ENCODE peak calls at places on chromosomes 1 and 21, in four cellular contexts. Z is GM12878, R is HepG2, O is K562. J is an unnamed sample.

GRCh38 chr1:201895913-201896807 is 7.5 kb downstream of the SHISA4 start:
- DNase-seq in Z (peak), R (peak), O (peak), J (peak)

GRCh38 chr1:16172964-16173446 is 17.1 kb upstream of the EPHA2 start:
- DNase-seq in Z (no peak), R (no peak), O (peak), J (no peak)

GRCh38 chr1:12851779-12852178 is 3.3 kb upstream of the HNRNPCL1 start:
- DNase-seq in Z (no peak), R (no peak), O (no peak), J (no peak)

GRCh38 chr21:34313116-34313515 is 50.7 kb upstream of the KCNE2 start:
- DNase-seq in Z (no peak), R (no peak), O (no peak), J (no peak)

GRCh38 chr1:219329606-219330005 is 155.9 kb downstream of the LYPLAL1 start:
- DNase-seq in Z (no peak), R (no peak), O (no peak), J (no peak)

GRCh38 chr1:164504699-164505098 is 54.3 kb upstream of the PBX1 start:
- DNase-seq in Z (no peak), R (no peak), O (no peak), J (no peak)

GRCh38 chr1:151819951-151820623 is 11.5 kb downstream of the RORC start:
- DNase-seq in Z (no peak), R (no peak), O (no peak), J (no peak)

GRCh38 chr1:156796340-156797097 is 20.1 kb downstream of the SH2D2A start:
- DNase-seq in Z (no peak), R (no peak), O (no peak), J (no peak)

GRCh38 chr1:157155658-157156057 is 17.5 kb upstream of the ETV3 start:
- DNase-seq in Z (no peak), R (peak), O (peak), J (no peak)

GRCh38 chr1:202067188-202067977 is 55.3 kb upstream of the GPR37L1 start:
- DNase-seq in Z (no peak), R (no peak), O (peak), J (no peak)

GRCh38 chr1:1325288-1326074 is 879 bp downstream of the CPTP start:
- DNase-seq in Z (no peak), R (no peak), O (no peak), J (no peak)

GRCh38 chr1:9207086-9207485 is 27.5 kb upstream of the H6PD start:
- DNase-seq in Z (no peak), R (no peak), O (no peak), J (no peak)

GRCh38 chr1:20259646-20260045 is 31.0 kb upstream of the VWA5B1 start:
- DNase-seq in Z (no peak), R (no peak), O (no peak), J (no peak)

GRCh38 chr1:234538930-234539649 is 60.1 kb upstream of the TARBP1 start:
- DNase-seq in Z (no peak), R (no peak), O (no peak), J (no peak)

GRCh38 chr1:160108888-160109662 is 6.5 kb upstream of the ATP1A2 start:
- DNase-seq in Z (no peak), R (peak), O (peak), J (peak)

GRCh38 chr1:5707566-5708178 is 284.6 kb downstream of the NPHP4 start:
- DNase-seq in Z (no peak), R (no peak), O (no peak), J (no peak)

GRCh38 chr1:2205191-2205952 is 10.8 kb upstream of the FAAP20 start:
- DNase-seq in Z (peak), R (peak), O (peak), J (peak)

GRCh38 chr1:28716336-28716735 is 20.4 kb upstream of the YTHDF2 start:
- DNase-seq in Z (no peak), R (no peak), O (no peak), J (no peak)

GRCh38 chr1:241772932-241773500 is 75.0 kb upstream of the EXO1 start:
- DNase-seq in Z (no peak), R (no peak), O (no peak), J (no peak)

GRCh38 chr21:34989337-34990151 is 59.6 kb downstream of the RUNX1 start:
- DNase-seq in Z (no peak), R (no peak), O (no peak), J (no peak)

GRCh38 chr1:178500091-178500770 is 3.5 kb upstream of the CLEC20A start:
- DNase-seq in Z (no peak), R (no peak), O (no peak), J (peak)

GRCh38 chr1:202193614-202194327 is at the start of gene LGR6:
- DNase-seq in Z (no peak), R (no peak), O (no peak), J (no peak)

GRCh38 chr1:91502882-91503184 is 2.2 kb downstream of the CDC7 start:
- DNase-seq in Z (no peak), R (peak), O (peak), J (no peak)

GRCh38 chr1:905071-905749 is 18.5 kb upstream of the SAMD11 start:
- DNase-seq in Z (no peak), R (no peak), O (no peak), J (no peak)

GRCh38 chr21:32940079-32941014 is 85.4 kb upstream of the OLIG2 start:
- DNase-seq in Z (no peak), R (peak), O (peak), J (peak)

GRCh38 chr1:91572044-91572443 is 71.4 kb downstream of the CDC7 start:
- DNase-seq in Z (peak), R (no peak), O (no peak), J (no peak)

DNA sequence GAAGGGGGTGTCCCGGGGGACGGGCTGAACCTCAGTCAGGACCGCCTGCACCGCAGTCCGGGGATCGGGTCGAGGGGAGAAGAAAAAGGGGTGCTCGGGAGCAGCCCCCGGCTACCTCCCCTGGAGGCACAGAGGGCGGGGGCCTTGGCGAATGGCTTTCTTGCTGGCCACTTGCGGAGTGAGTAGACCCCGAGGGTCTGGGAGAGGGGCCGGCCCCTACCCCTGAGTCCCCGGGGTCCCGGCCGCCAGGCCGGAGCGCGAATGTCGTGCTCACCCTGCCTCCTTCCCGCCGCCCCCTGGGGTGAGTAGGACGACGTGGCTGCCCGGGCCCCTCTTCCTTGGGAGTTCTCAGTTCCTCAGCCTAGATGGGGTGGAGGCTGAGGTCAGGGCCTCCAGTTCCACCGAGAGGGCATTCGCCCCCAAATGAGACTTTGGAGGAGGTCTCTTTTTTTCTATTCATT is 113.0 kb downstream of the OSBPL9 start:
- DNase-seq in Z (no peak), R (no peak), O (peak), J (peak)
- TF ChIP-seq BHLHE40 in Z (no peak), R (no peak), O (no peak), J (no peak)

GRCh38 chr21:45299026-45299863 is 11.6 kb upstream of the POFUT2 start:
- DNase-seq in Z (no peak), R (no peak), O (peak), J (no peak)
- TF ChIP-seq SP1 in Z (no peak), R (no peak), O (no peak), J (no peak)

GRCh38 chr21:28110074-28110473 is 882.6 kb downstream of the LTN1 start:
- DNase-seq in Z (no peak), R (no peak), O (no peak), J (no peak)

GRCh38 chr21:28106370-28106890 is 886.2 kb downstream of the LTN1 start:
- DNase-seq in Z (no peak), R (no peak), O (no peak), J (no peak)

GRCh38 chr21:28100366-28100765 is 892.3 kb downstream of the LTN1 start:
- DNase-seq in Z (no peak), R (no peak), O (no peak), J (no peak)

GRCh38 chr21:28099296-28099695 is 893.4 kb downstream of the LTN1 start:
- DNase-seq in Z (no peak), R (no peak), O (no peak), J (no peak)

GRCh38 chr21:28104346-28104745 is 888.3 kb downstream of the LTN1 start:
- DNase-seq in Z (no peak), R (no peak), O (no peak), J (no peak)
- TF ChIP-seq BHLHE40 in Z (no peak), R (no peak), O (no peak), J (no peak)

GRCh38 chr1:167452483-167452882 is 65.8 kb downstream of the CD247 start:
- DNase-seq in Z (no peak), R (no peak), O (no peak), J (no peak)

GRCh38 chr1:167453156-167453555 is 65.2 kb downstream of the CD247 start:
- DNase-seq in Z (no peak), R (no peak), O (no peak), J (no peak)

GRCh38 chr1:167454304-167454928 is 63.9 kb downstream of the CD247 start:
- DNase-seq in Z (no peak), R (no peak), O (no peak), J (no peak)

GRCh38 chr1:167447521-167448136 is 70.7 kb downstream of the CD247 start:
- DNase-seq in Z (no peak), R (no peak), O (peak), J (no peak)

GRCh38 chr1:167450843-167451242 is 67.5 kb downstream of the CD247 start:
- DNase-seq in Z (no peak), R (no peak), O (no peak), J (no peak)
- TF ChIP-seq SP1 in Z (no peak), R (no peak), O (no peak), J (no peak)

GRCh38 chr1:206816390-206817287 is 44.3 kb upstream of the IL10 start:
- DNase-seq in Z (peak), R (no peak), O (peak), J (no peak)
- TF ChIP-seq BHLHE40 in Z (no peak), R (no peak), O (peak), J (no peak)

DNA sequence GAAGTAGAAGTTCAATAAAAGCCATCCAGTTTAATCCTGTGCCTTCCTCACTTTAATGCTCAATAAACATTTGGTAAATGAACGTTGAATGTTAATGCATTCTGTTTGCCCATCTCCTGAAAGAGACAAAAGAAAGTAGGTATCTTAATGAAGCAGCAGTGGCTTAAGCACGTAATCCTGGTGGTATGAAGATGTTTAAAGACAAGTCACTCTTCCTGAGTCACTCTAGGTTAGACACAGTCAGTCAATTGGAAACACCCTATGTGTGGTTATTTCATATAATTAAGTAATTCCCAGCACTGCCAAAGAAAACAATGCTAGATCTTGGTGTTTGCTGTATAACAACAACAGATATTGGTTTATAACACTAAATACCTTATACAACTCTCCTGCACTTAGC is 334.0 kb upstream of the FMN2 start:
- DNase-seq in Z (no peak), R (no peak), O (no peak), J (no peak)
- TF ChIP-seq SP1 in Z (no peak), R (no peak), O (no peak), J (no peak)

GRCh38 chr1:66617362-66617761 is 83.4 kb downstream of the SGIP1 start:
- DNase-seq in Z (no peak), R (no peak), O (no peak), J (no peak)
- TF ChIP-seq BHLHE40 in Z (no peak), R (no peak), O (no peak), J (no peak)

GRCh38 chr1:54859687-54860391 is 27.2 kb downstream of the DHCR24 start:
- DNase-seq in Z (no peak), R (no peak), O (no peak), J (no peak)

GRCh38 chr1:54864460-54865208 is 22.4 kb downstream of the DHCR24 start:
- DNase-seq in Z (no peak), R (no peak), O (no peak), J (no peak)

GRCh38 chr1:54863267-54863665 is 23.7 kb downstream of the DHCR24 start:
- DNase-seq in Z (no peak), R (no peak), O (no peak), J (no peak)

GRCh38 chr1:54857741-54858665 is 29.0 kb downstream of the DHCR24 start:
- DNase-seq in Z (no peak), R (no peak), O (no peak), J (no peak)

DNA sequence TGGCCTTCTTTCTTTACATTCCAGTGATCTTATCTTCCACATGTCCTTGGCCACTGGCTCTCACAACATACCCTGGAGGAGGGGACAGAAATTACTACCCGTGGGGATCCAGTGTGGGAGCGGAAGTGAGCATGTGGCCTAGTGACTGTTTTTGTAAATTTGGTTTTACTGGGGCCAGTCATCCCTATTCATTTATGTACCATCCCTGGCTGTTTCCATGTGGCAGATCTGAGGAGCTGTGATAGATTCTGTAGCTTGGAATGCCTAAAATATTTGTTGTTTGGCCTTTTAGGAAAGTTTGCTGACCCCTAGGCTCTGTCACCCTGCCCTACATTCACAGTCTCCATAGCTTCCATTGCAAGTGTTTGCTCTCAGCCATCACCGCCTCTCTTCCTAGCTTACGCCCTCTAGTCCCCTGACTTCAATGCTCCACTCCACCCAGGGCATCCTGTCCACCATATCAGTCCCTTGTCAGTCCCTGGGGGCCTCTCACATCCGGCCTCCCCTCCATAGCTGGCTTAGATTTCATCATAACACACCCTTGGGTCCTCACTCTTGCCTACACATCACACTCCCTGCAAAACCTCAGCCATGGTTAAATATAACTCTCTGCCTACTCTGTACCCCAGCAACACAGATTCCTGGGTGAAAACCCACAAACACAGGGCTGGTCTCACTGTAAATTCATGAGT is 25.8 kb downstream of the DHCR24 start:
- DNase-seq in Z (peak), R (peak), O (peak), J (no peak)
- TF ChIP-seq SP1 in Z (no peak), R (no peak), O (no peak), J (no peak)